ENCODE peak calls at places on chromosome 2, in six cellular contexts. T is left lung; X is stimulated activated CD4-positive, alpha-beta T cell treated with anti-CD3 and anti-CD28 coated beads, Interleukin-4, amount 100 ng/mL, for 48 hours; D is adipocyte; M is sigmoid colon; P is RWPE2. Y is an unnamed sample.

GRCh38 chr2:288743-289361 is 961 bp upstream of the ALKAL2 start:
- DNase-seq in T (no peak), X (no peak), D (peak; percentile 8), M (no peak), P (no peak), Y (no peak)

GRCh38 chr2:68453761-68454360 is 13.2 kb downstream of the FBXO48 start:
- DNase-seq in T (no peak), X (no peak), D (no peak), M (no peak), P (no peak), Y (no peak)

GRCh38 chr2:241148891-241149674 is at the start of gene PASK:
- DNase-seq in T (peak; percentile 97), X (peak; percentile 91), D (peak; percentile 97), M (peak; percentile 97), P (peak; percentile 98), Y (peak; percentile 91)

GRCh38 chr2:101135412-101136296 is 15.5 kb downstream of the TBC1D8 start:
- DNase-seq in T (no peak), X (no peak), D (no peak), M (no peak), P (no peak), Y (no peak)

GRCh38 chr2:176636376-176636775 is 367.1 kb downstream of the MTX2 start:
- DNase-seq in T (no peak), X (no peak), D (no peak), M (no peak), P (no peak), Y (no peak)

GRCh38 chr2:60175290-60175689 is 378.2 kb downstream of the BCL11A start:
- DNase-seq in T (no peak), X (no peak), D (no peak), M (no peak), P (no peak), Y (no peak)

GRCh38 chr2:138496096-138496651 is 5.4 kb upstream of the SPOPL start:
- DNase-seq in T (no peak), X (no peak), D (no peak), M (no peak), P (no peak), Y (no peak)

GRCh38 chr2:39685135-39685534 is 19.4 kb downstream of the TMEM178A start:
- DNase-seq in T (no peak), X (no peak), D (no peak), M (no peak), P (no peak), Y (no peak)

GRCh38 chr2:949894-950626 is 589 bp upstream of the SNTG2 start:
- DNase-seq in T (no peak), X (no peak), D (peak; percentile 22), M (no peak), P (no peak), Y (no peak)

GRCh38 chr2:216925632-216926366 is 65.9 kb upstream of the TNP1 start:
- DNase-seq in T (no peak), X (no peak), D (no peak), M (no peak), P (no peak), Y (no peak)

GRCh38 chr2:61967262-61967661 is 61.8 kb downstream of the COMMD1 start:
- DNase-seq in T (no peak), X (no peak), D (peak; percentile 26), M (no peak), P (no peak), Y (no peak)

GRCh38 chr2:175432021-175432420 is 250.5 kb upstream of the ATP5MC3 start:
- DNase-seq in T (no peak), X (no peak), D (no peak), M (no peak), P (no peak), Y (no peak)

GRCh38 chr2:203650860-203651613 is 55.4 kb upstream of the CD28 start:
- DNase-seq in T (no peak), X (no peak), D (peak; percentile 81), M (peak; percentile 67), P (no peak), Y (peak; percentile 81)

GRCh38 chr2:216918088-216918680 is 58.3 kb upstream of the TNP1 start:
- DNase-seq in T (no peak), X (no peak), D (peak; percentile 47), M (no peak), P (peak; percentile 78), Y (peak; percentile 59)

GRCh38 chr2:9824956-9825720 is 18.1 kb upstream of the TAF1B start:
- DNase-seq in T (no peak), X (no peak), D (peak; percentile 25), M (no peak), P (no peak), Y (peak; percentile 21)

GRCh38 chr2:180376076-180376475 is 369.0 kb upstream of the CWC22 start:
- DNase-seq in T (no peak), X (no peak), D (no peak), M (no peak), P (no peak), Y (peak; percentile 14)

GRCh38 chr2:239625106-239625845 is 224.5 kb upstream of the HDAC4 start:
- DNase-seq in T (no peak), X (no peak), D (no peak), M (no peak), P (no peak), Y (no peak)

GRCh38 chr2:120148669-120149068 is 74.5 kb downstream of the TMEM185B start:
- DNase-seq in T (no peak), X (no peak), D (no peak), M (no peak), P (no peak), Y (no peak)

GRCh38 chr2:9139491-9140443 is 66.8 kb upstream of the ASAP2 start:
- DNase-seq in T (peak; percentile 72), X (peak; percentile 79), D (peak; percentile 88), M (peak; percentile 81), P (no peak), Y (peak; percentile 70)

GRCh38 chr2:99569393-99569792 is 79.6 kb upstream of the REV1 start:
- DNase-seq in T (no peak), X (no peak), D (no peak), M (no peak), P (no peak), Y (no peak)

GRCh38 chr2:66567000-66567399 is 132.1 kb downstream of the MEIS1 start:
- DNase-seq in T (no peak), X (no peak), D (no peak), M (no peak), P (no peak), Y (no peak)

GRCh38 chr2:160371251-160372009 is 122.2 kb downstream of the RBMS1 start:
- DNase-seq in T (no peak), X (no peak), D (no peak), M (no peak), P (no peak), Y (no peak)

GRCh38 chr2:150974864-150975263 is 286.8 kb downstream of the RBM43 start:
- DNase-seq in T (no peak), X (no peak), D (no peak), M (no peak), P (no peak), Y (no peak)

GRCh38 chr2:140876015-140876414 is 1254.8 kb downstream of the LRP1B start:
- DNase-seq in T (no peak), X (no peak), D (no peak), M (no peak), P (no peak), Y (no peak)

GRCh38 chr2:153971914-153972313 is 100.2 kb downstream of the GALNT13 start:
- DNase-seq in T (no peak), X (no peak), D (no peak), M (no peak), P (no peak), Y (no peak)

GRCh38 chr2:185522472-185522871 is 216.1 kb upstream of the FSIP2 start:
- DNase-seq in T (no peak), X (no peak), D (no peak), M (no peak), P (no peak), Y (no peak)

GRCh38 chr2:197198890-197199289 is 111.7 kb downstream of the ANKRD44 start:
- DNase-seq in T (peak; percentile 65), X (peak; percentile 63), D (no peak), M (no peak), P (no peak), Y (peak; percentile 73)

GRCh38 chr2:111168528-111168929 is 47.8 kb downstream of the BCL2L11 start:
- DNase-seq in T (no peak), X (peak; percentile 62), D (peak; percentile 76), M (no peak), P (no peak), Y (peak; percentile 70)

GRCh38 chr2:42010743-42011298 is 37.0 kb upstream of the PKDCC start:
- DNase-seq in T (no peak), X (no peak), D (peak; percentile 33), M (no peak), P (no peak), Y (peak; percentile 76)

GRCh38 chr2:10229462-10230099 is 73.1 kb upstream of the HPCAL1 start:
- DNase-seq in T (no peak), X (no peak), D (no peak), M (no peak), P (no peak), Y (no peak)

GRCh38 chr2:105297211-105297610 is 32.3 kb downstream of the TGFBRAP1 start:
- DNase-seq in T (no peak), X (no peak), D (no peak), M (no peak), P (no peak), Y (no peak)

GRCh38 chr2:60804473-60804872 is 48.4 kb downstream of the PAPOLG start:
- DNase-seq in T (no peak), X (no peak), D (no peak), M (no peak), P (no peak), Y (no peak)